ENCODE peak calls at places on chromosome X, in six cellular contexts. E is H54, I is SW 1271, G is hepatic stellate cell, Q is NCI-H748 treated with DMSO at 0.1 percent for 48 hours, A is EL. O is an unnamed sample.

GRCh38 chrX:133702230-133702629 is 283.2 kb downstream of the GPC3 start:
- DNase-seq in E (no peak), I (no peak), G (no peak), Q (no peak), A (no peak), O (no peak)

GRCh38 chrX:623599-624323 is 6.8 kb upstream of the SHOX start:
- DNase-seq in E (no peak), I (no peak), G (no peak), Q (no peak), A (peak; percentile 84), O (no peak)

GRCh38 chrX:42093756-42094155 is 170.4 kb upstream of the CASK start:
- DNase-seq in E (no peak), I (no peak), G (no peak), Q (no peak), A (peak; percentile 10), O (no peak)

GRCh38 chrX:135389717-135390116 is 32.0 kb upstream of the SMIM10L2A start:
- DNase-seq in E (no peak), I (no peak), G (no peak), Q (no peak), A (no peak), O (no peak)

GRCh38 chrX:56738670-56739069 is 9.6 kb downstream of the NBDY start:
- DNase-seq in E (no peak), I (no peak), G (no peak), Q (no peak), A (no peak), O (no peak)

GRCh38 chrX:39956803-39957394 is 140.9 kb downstream of the BCOR start:
- DNase-seq in E (no peak), I (no peak), G (no peak), Q (no peak), A (no peak), O (no peak)

GRCh38 chrX:65528705-65529340 is 5.8 kb downstream of the LAS1L start:
- DNase-seq in E (peak; percentile 27), I (no peak), G (peak; percentile 67), Q (peak; percentile 0), A (peak; percentile 24), O (no peak)

GRCh38 chrX:13235930-13236329 is 83.9 kb downstream of the ATXN3L start:
- DNase-seq in E (no peak), I (no peak), G (no peak), Q (peak; percentile 2), A (no peak), O (no peak)

GRCh38 chrX:150773117-150773516 is 79.9 kb downstream of the MTMR1 start:
- DNase-seq in E (no peak), I (no peak), G (no peak), Q (no peak), A (no peak), O (no peak)